ENCODE peak calls at places on chromosome 9, in five cellular contexts. M, O, N, B and E are unnamed samples.

GRCh38 chr9:133763272-133764183 is 25.4 kb upstream of the SARDH start:
- DNase-seq in O (no peak), N (no peak), M (peak; percentile 45), B (no peak), E (no peak)

GRCh38 chr9:110911659-110912473 is 126.4 kb downstream of the LPAR1 start:
- DNase-seq in B (no peak), O (no peak), N (no peak), M (no peak), E (no peak)

GRCh38 chr9:97468658-97469448 is 32.6 kb upstream of the TMOD1 start:
- DNase-seq in B (peak; percentile 67), N (peak; percentile 61), O (peak; percentile 72), M (peak; percentile 79), E (peak; percentile 91)

GRCh38 chr9:79707589-79707988 is 135.8 kb downstream of the TLE4 start:
- DNase-seq in M (no peak), N (no peak), B (no peak), O (no peak), E (no peak)

GRCh38 chr9:1701113-1701512 is 314.0 kb upstream of the SMARCA2 start:
- DNase-seq in O (no peak), N (no peak), B (no peak), M (no peak), E (no peak)

GRCh38 chr9:107363511-107364182 is 80.6 kb downstream of the RAD23B start:
- DNase-seq in O (peak; percentile 29), M (no peak), B (no peak), N (no peak), E (no peak)

GRCh38 chr9:122572456-122572855 is 10.7 kb downstream of the OR1L8 start:
- DNase-seq in N (no peak), O (no peak), M (no peak), B (no peak), E (no peak)

GRCh38 chr9:10548348-10548747 is 64.5 kb downstream of the PTPRD start:
- DNase-seq in N (no peak), B (no peak), O (no peak), M (no peak), E (no peak)

GRCh38 chr9:105832311-105832710 is 138.0 kb downstream of the TMEM38B start:
- DNase-seq in N (no peak), B (no peak), M (no peak), O (no peak), E (no peak)

GRCh38 chr9:87862536-87863268 is 20.0 kb upstream of the SPATA31E1 start:
- DNase-seq in M (no peak), N (no peak), O (peak; percentile 37), B (no peak), E (no peak)

GRCh38 chr9:119941081-119941480 is 571.8 kb upstream of the BRINP1 start:
- DNase-seq in N (no peak), M (no peak), B (no peak), O (no peak), E (no peak)

GRCh38 chr9:104606202-104606601 is 775 bp upstream of the OR13C2 start:
- DNase-seq in M (no peak), B (no peak), O (no peak), N (peak; percentile 12), E (no peak)

GRCh38 chr9:36438536-36438935 is 38.5 kb upstream of the RNF38 start:
- DNase-seq in M (no peak), O (no peak), B (no peak), N (no peak), E (no peak)

GRCh38 chr9:131203438-131204219 is 72.7 kb downstream of the FAM78A start:
- DNase-seq in B (no peak), O (no peak), M (no peak), N (no peak), E (no peak)

GRCh38 chr9:136700959-136701664 is 11.3 kb upstream of the DIPK1B start:
- DNase-seq in O (no peak), M (peak; percentile 49), N (no peak), B (no peak), E (no peak)

GRCh38 chr9:68643901-68644809 is 60.9 kb upstream of the PIP5K1B start:
- DNase-seq in N (no peak), M (no peak), B (no peak), O (no peak), E (no peak)

GRCh38 chr9:8037745-8038144 is 238.2 kb upstream of the DMAC1 start:
- DNase-seq in O (no peak), N (no peak), B (no peak), M (no peak), E (no peak)

GRCh38 chr9:8036914-8037524 is 237.4 kb upstream of the DMAC1 start:
- DNase-seq in B (no peak), O (no peak), N (no peak), M (no peak), E (no peak)
- H3K9me3 ChIP-seq in B (no peaks in the 10 kb centered on the region), O (no peaks in the 10 kb centered on the region), N (peaks cover 4% of the 10 kb centered on the region), M (peaks cover 28% of the 10 kb centered on the region), E (no peaks in the 10 kb centered on the region)

GRCh38 chr9:114607671-114608524 is 3.2 kb upstream of the TMEM268 start:
- DNase-seq in N (no peak), M (no peak), O (no peak), B (no peak), E (no peak)

GRCh38 chr9:114608525-114608796 is 2.6 kb upstream of the TMEM268 start:
- DNase-seq in M (no peak), B (no peak), O (no peak), N (no peak), E (no peak)

GRCh38 chr9:114604974-114605373 is 6.1 kb upstream of the TMEM268 start:
- DNase-seq in B (no peak), O (no peak), N (no peak), M (no peak), E (no peak)

GRCh38 chr9:114606068-114606467 is 5.0 kb upstream of the TMEM268 start:
- DNase-seq in B (no peak), N (no peak), M (no peak), O (no peak), E (no peak)

DNA sequence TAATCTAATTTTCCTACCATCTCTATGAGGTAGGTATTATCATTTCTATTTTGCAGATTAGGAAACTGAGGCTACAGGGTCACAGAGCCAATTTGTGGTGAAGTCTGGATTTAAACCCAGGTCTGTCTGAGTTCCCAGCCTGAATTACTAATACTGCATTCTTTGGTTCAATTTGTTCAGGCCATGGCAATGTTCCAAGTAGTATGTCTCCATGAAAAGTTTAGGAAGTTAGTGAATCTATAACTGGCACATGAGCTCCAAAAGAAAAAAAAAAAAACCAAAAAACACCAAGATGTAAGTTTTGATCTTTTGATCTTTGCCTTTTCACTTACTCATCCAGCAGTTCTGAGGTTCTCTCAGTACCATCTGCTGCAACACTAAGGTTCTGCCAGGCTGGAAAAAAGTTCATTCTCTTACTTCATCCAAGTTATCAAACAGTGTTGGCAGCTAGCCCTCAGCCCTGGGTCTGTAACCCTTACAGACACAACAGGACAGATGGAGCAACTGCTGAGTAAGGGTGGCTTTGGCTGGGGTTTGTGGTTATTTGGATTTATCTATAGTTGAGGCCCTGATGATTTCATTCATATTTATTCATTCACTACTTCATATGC is 4.4 kb upstream of the TMEM268 start:
- DNase-seq in M (no peak), N (no peak), O (peak; percentile 48), B (no peak), E (no peak)
- H3K27ac ChIP-seq in M (no peak overlapping the region), N (no peak overlapping the region), O (no peak overlapping the region), B (peak overlapping the region; percentile 44), E (no peak overlapping the region)

GRCh38 chr9:125075997-125076396 is 67.3 kb downstream of the SCAI start:
- DNase-seq in O (no peak), B (no peak), N (no peak), M (no peak), E (no peak)

GRCh38 chr9:125085703-125086477 is 57.4 kb downstream of the SCAI start:
- DNase-seq in N (no peak), M (no peak), B (no peak), O (no peak), E (no peak)

GRCh38 chr9:125074976-125075375 is 68.4 kb downstream of the SCAI start:
- DNase-seq in N (no peak), M (no peak), O (no peak), B (no peak), E (no peak)

DNA sequence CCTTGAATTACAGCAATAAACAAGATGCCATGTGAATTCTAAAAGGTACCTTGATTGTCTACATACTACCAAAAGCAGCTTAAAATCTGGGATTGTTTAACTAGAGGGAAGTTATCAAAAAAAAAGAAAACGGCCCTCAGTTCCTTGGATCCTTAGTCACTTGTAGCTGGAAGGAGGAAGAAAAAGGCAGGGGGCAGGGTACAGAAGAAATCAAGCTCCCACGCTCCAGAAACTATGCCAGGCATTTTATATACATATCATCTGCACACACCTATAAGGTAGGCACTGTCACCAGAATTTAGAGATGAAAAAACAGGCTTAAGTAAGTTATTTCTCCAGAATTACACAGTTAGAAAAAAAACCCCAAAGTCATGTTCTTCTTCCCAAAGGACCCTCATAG is 63.4 kb downstream of the SCAI start:
- DNase-seq in M (no peak), N (no peak), B (no peak), O (no peak), E (no peak)
- H3K9me3 ChIP-seq in M (peaks cover 12% of the 10 kb centered on the region), N (peaks cover 2% of the 10 kb centered on the region), B (no peaks in the 10 kb centered on the region), O (no peaks in the 10 kb centered on the region), E (no peaks in the 10 kb centered on the region)

DNA sequence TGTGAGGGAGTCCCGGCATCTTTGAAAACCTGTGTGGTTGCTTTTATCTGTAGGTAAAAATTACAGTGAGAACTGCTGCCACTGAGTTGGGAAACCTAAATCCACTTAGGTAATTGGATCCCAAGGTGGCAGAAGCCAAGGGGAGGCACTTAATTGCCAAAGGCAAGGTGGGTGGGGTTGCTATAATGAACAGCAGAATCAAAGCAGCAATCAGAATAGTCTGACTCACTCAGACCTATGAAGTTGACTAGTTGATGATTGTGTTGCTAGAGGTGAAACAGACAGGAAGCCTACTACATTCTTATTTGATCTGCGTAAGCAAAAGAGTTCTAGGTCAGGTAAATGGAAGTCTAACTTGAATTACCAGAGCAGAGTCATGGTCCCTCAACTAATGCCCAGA is 17.3 kb upstream of the BICD2 start:
- DNase-seq in O (no peak), N (no peak), B (no peak), M (no peak), E (no peak)
- H3K27ac ChIP-seq in O (no peak overlapping the region), N (no peak overlapping the region), B (no peak overlapping the region), M (no peak overlapping the region), E (no peak overlapping the region)

GRCh38 chr9:40884072-40884901 is 244.2 kb downstream of the FOXD4L6 start:
- DNase-seq in M (peak; percentile 38), B (peak; percentile 53), N (no peak), O (no peak), E (no peak)
- H3K9me3 ChIP-seq in M (peaks cover 15% of the 10 kb centered on the region), B (peaks cover 13% of the 10 kb centered on the region), N (peaks cover 12% of the 10 kb centered on the region), O (peaks cover 33% of the 10 kb centered on the region), E (peaks cover 98% of the 10 kb centered on the region)

GRCh38 chr9:94990897-94991561 is 264.5 kb downstream of the AOPEP start:
- DNase-seq in M (no peak), B (no peak), O (no peak), N (no peak), E (no peak)
- H3K27ac ChIP-seq in M (no peak overlapping the region), B (no peak overlapping the region), O (peak overlapping the region; percentile 35), N (no peak overlapping the region), E (peak overlapping the region; percentile 77)

GRCh38 chr9:25537857-25538256 is 140.4 kb downstream of the TUSC1 start:
- DNase-seq in M (no peak), O (no peak), B (no peak), N (no peak), E (no peak)
- H3K9me3 ChIP-seq in M (no peaks in the 10 kb centered on the region), O (no peaks in the 10 kb centered on the region), B (no peaks in the 10 kb centered on the region), N (no peaks in the 10 kb centered on the region), E (no peaks in the 10 kb centered on the region)